ENCODE peak calls at places on chromosome 14, in seven cellular contexts. K, Q, S, P, Y, L and N are unnamed samples.

GRCh38 chr14:63564318-63564717 is 21.1 kb upstream of the PPP2R5E start:
- DNase-seq in K (peak), Q (peak), S (no peak), P (peak), Y (no peak), L (peak), N (peak)

GRCh38 chr14:67738740-67739504 is 37.2 kb downstream of the RDH12 start:
- DNase-seq in K (no peak), Q (peak), S (no peak), P (peak), Y (peak), L (peak), N (peak)

GRCh38 chr14:24307575-24308341 is at the start of gene CIDEB:
- DNase-seq in K (peak), Q (peak), S (no peak), P (peak), Y (no peak), L (peak), N (no peak)

GRCh38 chr14:71594828-71595227 is 337.4 kb upstream of the RGS6 start:
- DNase-seq in K (no peak), Q (no peak), S (no peak), P (peak), Y (no peak), L (no peak), N (no peak)

GRCh38 chr14:86296173-86296572 is 766.2 kb downstream of the FLRT2 start:
- DNase-seq in K (no peak), Q (no peak), S (no peak), P (peak), Y (no peak), L (no peak), N (no peak)

GRCh38 chr14:64520699-64521098 is 16.1 kb downstream of the ZBTB1 start:
- DNase-seq in K (peak), Q (peak), S (no peak), P (no peak), Y (no peak), L (no peak), N (no peak)

GRCh38 chr14:50025776-50026175 is 90.6 kb downstream of the VCPKMT start:
- DNase-seq in K (no peak), Q (peak), S (no peak), P (no peak), Y (peak), L (no peak), N (no peak)

GRCh38 chr14:68295316-68295816 is 475.8 kb downstream of the RAD51B start:
- DNase-seq in K (no peak), Q (no peak), S (no peak), P (peak), Y (no peak), L (peak), N (peak)

GRCh38 chr14:24840204-24840893 is 206.4 kb upstream of the GZMB start:
- DNase-seq in K (no peak), Q (no peak), S (no peak), P (peak), Y (no peak), L (no peak), N (no peak)

GRCh38 chr14:89000007-89000942 is 175.8 kb downstream of the TTC8 start:
- DNase-seq in K (peak), Q (peak), S (no peak), P (peak), Y (peak), L (peak), N (peak)

GRCh38 chr14:102492523-102492910 is 17.1 kb downstream of the ANKRD9 start:
- DNase-seq in K (peak), Q (no peak), S (no peak), P (no peak), Y (no peak), L (no peak), N (no peak)

GRCh38 chr14:54676822-54677708 is 110.1 kb downstream of the SAMD4A start:
- DNase-seq in K (no peak), Q (peak), S (no peak), P (peak), Y (peak), L (no peak), N (peak)

GRCh38 chr14:94540031-94540794 is 21.0 kb upstream of the SERPINA4 start:
- DNase-seq in K (no peak), Q (no peak), S (peak), P (peak), Y (no peak), L (no peak), N (no peak)

GRCh38 chr14:55302770-55303472 is 31.7 kb downstream of the FBXO34 start:
- DNase-seq in K (no peak), Q (peak), S (no peak), P (no peak), Y (peak), L (no peak), N (no peak)

GRCh38 chr14:72013606-72014129 is 81.4 kb downstream of the RGS6 start:
- DNase-seq in K (no peak), Q (no peak), S (no peak), P (no peak), Y (no peak), L (no peak), N (no peak)

GRCh38 chr14:34933301-34933700 is 49.5 kb upstream of the SRP54 start:
- DNase-seq in K (no peak), Q (no peak), S (no peak), P (no peak), Y (no peak), L (no peak), N (no peak)

GRCh38 chr14:86885280-86885679 is 1107.7 kb downstream of the GALC start:
- DNase-seq in K (no peak), Q (no peak), S (no peak), P (no peak), Y (no peak), L (no peak), N (no peak)

GRCh38 chr14:68182492-68182891 is 362.9 kb downstream of the RAD51B start:
- DNase-seq in K (no peak), Q (no peak), S (no peak), P (no peak), Y (no peak), L (no peak), N (no peak)

GRCh38 chr14:103696466-103697071 is 18.7 kb downstream of the XRCC3 start:
- DNase-seq in K (peak), Q (no peak), S (no peak), P (peak), Y (no peak), L (no peak), N (no peak)

GRCh38 chr14:65156568-65157366 is 54.5 kb upstream of the MAX start:
- DNase-seq in K (peak), Q (peak), S (no peak), P (peak), Y (peak), L (no peak), N (no peak)

GRCh38 chr14:75821828-75822521 is 159.8 kb downstream of the TGFB3 start:
- DNase-seq in K (no peak), Q (peak), S (no peak), P (no peak), Y (peak), L (peak), N (no peak)

GRCh38 chr14:22601456-22601855 is 3.4 kb downstream of the ABHD4 start:
- DNase-seq in K (no peak), Q (no peak), S (no peak), P (no peak), Y (no peak), L (no peak), N (no peak)

GRCh38 chr14:65794674-65795279 is 382.2 kb downstream of the FUT8 start:
- DNase-seq in K (no peak), Q (no peak), S (no peak), P (no peak), Y (no peak), L (no peak), N (no peak)

GRCh38 chr14:50763386-50764007 is 67.5 kb downstream of the NIN start:
- DNase-seq in K (no peak), Q (peak), S (no peak), P (peak), Y (no peak), L (no peak), N (no peak)

GRCh38 chr14:102774391-102775153 is 2.7 kb upstream of the TRAF3 start:
- DNase-seq in K (no peak), Q (peak), S (no peak), P (peak), Y (peak), L (peak), N (no peak)

GRCh38 chr14:22836301-22837058 is at the start of gene MMP14:
- DNase-seq in K (peak), Q (peak), S (no peak), P (peak), Y (peak), L (peak), N (no peak)

GRCh38 chr14:44396226-44396625 is 110.9 kb downstream of the FSCB start:
- DNase-seq in K (no peak), Q (peak), S (no peak), P (no peak), Y (no peak), L (no peak), N (no peak)

GRCh38 chr14:23364164-23364571 is 804 bp downstream of the EFS start:
- DNase-seq in K (no peak), Q (no peak), S (no peak), P (no peak), Y (no peak), L (no peak), N (no peak)

DNA sequence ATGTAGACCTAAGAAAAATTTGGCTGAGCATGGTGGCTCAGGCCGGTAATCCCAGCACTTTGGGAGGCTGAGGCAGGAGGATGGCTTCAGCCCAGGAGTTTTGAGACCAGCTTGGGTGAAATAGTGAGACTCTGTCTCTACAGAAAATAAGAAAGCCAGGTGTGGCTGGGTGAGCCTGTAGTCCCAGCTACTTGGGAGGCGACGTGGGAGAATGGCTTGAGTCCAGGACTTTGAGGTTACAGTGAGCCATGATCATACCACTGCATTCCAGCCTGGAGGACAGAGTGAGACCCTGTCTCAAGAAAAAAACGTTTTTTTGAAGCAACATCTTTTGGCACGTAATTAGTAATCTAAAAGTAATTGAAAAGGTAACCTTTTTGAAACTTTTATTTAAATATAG is 70.9 kb downstream of the FERMT2 start:
- DNase-seq in K (no peak), Q (no peak), S (no peak), P (peak), Y (peak), L (no peak), N (no peak)
- H3K4me3 ChIP-seq in K (no peak), Q (no peak), S (no peak), P (no peak), Y (no peak), L (no peak), N (no peak)

GRCh38 chr14:39956372-39956771 is 524.1 kb upstream of the FBXO33 start:
- DNase-seq in K (no peak), Q (no peak), S (no peak), P (no peak), Y (no peak), L (no peak), N (no peak)
- TF ChIP-seq CTCF in K (no peak), Q (no peak), S (no peak), P (no peak), Y (no peak), L (no peak), N (peak)

GRCh38 chr14:101076451-101077220 is 173.1 kb upstream of the RTL1 start:
- DNase-seq in K (no peak), Q (no peak), S (no peak), P (no peak), Y (no peak), L (no peak), N (no peak)
- H3K4me3 ChIP-seq in K (no peak), Q (no peak), S (no peak), P (no peak), Y (no peak), L (no peak), N (peak)

DNA sequence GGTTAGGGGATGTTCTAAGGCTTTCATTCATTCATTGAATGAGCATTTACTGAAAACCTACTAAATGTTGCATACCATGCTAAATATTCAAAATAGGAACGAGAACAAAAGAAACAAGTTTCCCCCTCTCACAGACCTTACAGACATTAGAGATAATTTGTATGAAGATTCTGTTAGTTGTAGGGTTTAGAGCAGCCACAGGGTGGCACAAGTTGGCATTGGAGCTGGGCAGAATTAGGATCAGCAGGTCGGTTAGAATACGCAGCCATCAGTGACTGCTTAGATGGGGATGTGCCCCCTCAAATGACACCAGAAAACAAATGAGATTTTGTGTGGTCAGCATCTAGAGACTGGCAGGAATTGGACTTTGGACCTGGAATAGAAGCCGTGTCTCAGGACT is 166.3 kb upstream of the DAAM1 start:
- DNase-seq in K (no peak), Q (peak), S (no peak), P (no peak), Y (no peak), L (no peak), N (no peak)
- TF ChIP-seq CTCF in K (no peak), Q (peak), S (no peak), P (peak), Y (peak), L (no peak), N (peak)